ENCODE peak calls at places on chromosomes 2 and 18, in five cellular contexts. G is SK-MEL-5, S is COR-L47, P is ACHN, X is nephron progenitor cell. L is an unnamed sample.

GRCh38 chr2:235162544-235163197 is 210.9 kb downstream of the SH3BP4 start:
- DNase-seq in S (no peak), P (no peak), G (no peak), X (no peak), L (no peak)

GRCh38 chr2:156181208-156181607 is 151.3 kb downstream of the NR4A2 start:
- DNase-seq in G (no peak), S (no peak), X (no peak), P (no peak), L (no peak)

GRCh38 chr2:131143803-131144202 is 38.7 kb downstream of the PLEKHB2 start:
- DNase-seq in X (no peak), P (no peak), S (no peak), G (no peak), L (no peak)

GRCh38 chr18:22688877-22689496 is 244.1 kb upstream of the RBBP8 start:
- DNase-seq in P (no peak), S (no peak), G (no peak), X (no peak), L (no peak)

GRCh38 chr2:76446872-76447271 is 736.2 kb upstream of the GCFC2 start:
- DNase-seq in S (no peak), P (no peak), G (no peak), X (no peak), L (no peak)

GRCh38 chr18:50662177-50662576 is 102.3 kb downstream of the MAPK4 start:
- DNase-seq in X (no peak), S (no peak), G (peak), P (peak), L (no peak)

GRCh38 chr18:30512872-30513271 is 529.7 kb downstream of the DSC3 start:
- DNase-seq in G (no peak), S (no peak), X (no peak), P (no peak), L (no peak)

GRCh38 chr18:21456428-21457178 is 143.9 kb downstream of the ESCO1 start:
- DNase-seq in G (no peak), P (no peak), S (no peak), X (no peak), L (no peak)

GRCh38 chr2:232339121-232340081 is 39.1 kb upstream of the ALPP start:
- DNase-seq in G (peak), S (no peak), X (peak), P (no peak), L (no peak)

GRCh38 chr2:88448248-88448647 is 4.2 kb downstream of the FOXI3 start:
- DNase-seq in X (no peak), S (no peak), G (no peak), P (no peak), L (no peak)

GRCh38 chr2:2850891-2851290 is 519.8 kb upstream of the MYT1L start:
- DNase-seq in G (no peak), P (no peak), S (no peak), X (no peak), L (no peak)

GRCh38 chr2:223762853-223763252 is 74.5 kb downstream of the AP1S3 start:
- DNase-seq in S (no peak), G (no peak), P (no peak), X (no peak), L (no peak)

GRCh38 chr2:118881490-118882129 is 34.2 kb upstream of the EN1 start:
- DNase-seq in S (peak), X (peak), P (peak), G (peak), L (peak)

GRCh38 chr2:64796926-64797325 is 143.2 kb upstream of the SERTAD2 start:
- DNase-seq in P (no peak), X (no peak), S (no peak), G (no peak), L (no peak)

GRCh38 chr2:8451273-8451672 is 230.6 kb upstream of the ID2 start:
- DNase-seq in G (peak), S (no peak), P (no peak), X (no peak), L (no peak)

GRCh38 chr18:44548291-44549221 is 132.1 kb upstream of the SETBP1 start:
- DNase-seq in G (no peak), P (no peak), S (no peak), X (no peak), L (no peak)

GRCh38 chr2:159904127-159904564 is 106.1 kb upstream of the CD302 start:
- DNase-seq in X (no peak), G (no peak), P (peak), S (no peak), L (no peak)

GRCh38 chr18:5456577-5457466 is 87.0 kb downstream of the EPB41L3 start:
- DNase-seq in G (peak), X (peak), P (peak), S (no peak), L (no peak)

GRCh38 chr2:235116885-235117492 is 165.2 kb downstream of the SH3BP4 start:
- DNase-seq in G (peak), S (peak), X (no peak), P (peak), L (no peak)

L was measured in BE2C.